ENCODE peak calls at places on chromosomes 12 and 14, in eight cellular contexts. E is Daoy; J is OCI-LY7; C is activated CD8-positive, alpha-beta memory T cell treated with anti-CD3 and anti-CD28 coated beads, Interleukin-2, amount 50 U/mL, for 48 hours; M is astrocyte; D is ELF-1; F is stimulated activated CD8-positive, alpha-beta memory T cell treated with anti-CD3 and anti-CD28 coated beads, Interleukin-4, amount 100 ng/mL, for 48 hours; A is heart left ventricle. N is an unnamed sample.

GRCh38 chr12:81143057-81143456 is 65.2 kb downstream of the ACSS3 start:
- DNase-seq in E (no peak), J (no peak), C (no peak), M (no peak), D (no peak), F (no peak), A (no peak), N (no peak)

GRCh38 chr12:59234391-59234790 is 314.1 kb upstream of the LRIG3 start:
- DNase-seq in E (no peak), J (no peak), C (no peak), M (no peak), D (no peak), F (no peak), A (no peak), N (no peak)

GRCh38 chr14:45559626-45560025 is 306.6 kb upstream of the MIS18BP1 start:
- DNase-seq in E (no peak), J (no peak), C (no peak), M (no peak), D (no peak), F (no peak), A (no peak), N (no peak)

GRCh38 chr12:120686690-120687569 is at the start of gene MLEC:
- DNase-seq in E (peak; percentile 99), J (peak; percentile 99), C (peak; percentile 99), M (peak; percentile 91), D (peak; percentile 99), F (peak; percentile 99), A (peak; percentile 99), N (peak; percentile 99)

GRCh38 chr12:73421832-73422231 is 1115.8 kb upstream of the ATXN7L3B start:
- DNase-seq in E (peak; percentile 48), J (no peak), C (no peak), M (peak; percentile 4), D (no peak), F (no peak), A (no peak), N (no peak)

GRCh38 chr14:99347561-99347960 is 75.6 kb upstream of the BCL11B start:
- DNase-seq in E (no peak), J (no peak), C (no peak), M (no peak), D (no peak), F (no peak), A (no peak), N (no peak)

GRCh38 chr14:104239866-104240301 is 101.5 kb downstream of the KIF26A start:
- DNase-seq in E (no peak), J (peak; percentile 46), C (no peak), M (no peak), D (no peak), F (peak; percentile 1), A (no peak), N (peak; percentile 55)

GRCh38 chr14:24079521-24080141 is 8.3 kb downstream of the CPNE6 start:
- DNase-seq in E (no peak), J (no peak), C (no peak), M (no peak), D (peak; percentile 73), F (no peak), A (no peak), N (no peak)

GRCh38 chr14:24426912-24427536 is 2.4 kb downstream of the CBLN3 start:
- DNase-seq in E (no peak), J (peak; percentile 27), C (peak; percentile 47), M (no peak), D (peak; percentile 27), F (no peak), A (no peak), N (no peak)

GRCh38 chr12:91967590-91967989 is 178.1 kb downstream of the BTG1 start:
- DNase-seq in E (no peak), J (no peak), C (no peak), M (peak; percentile 33), D (no peak), F (no peak), A (no peak), N (no peak)

GRCh38 chr14:32932302-32932920 is 6.3 kb upstream of the NPAS3 start:
- DNase-seq in E (no peak), J (no peak), C (no peak), M (peak; percentile 6), D (peak; percentile 9), F (no peak), A (no peak), N (peak; percentile 38)

GRCh38 chr12:15899282-15899870 is 11.8 kb upstream of the DERA start:
- DNase-seq in E (no peak), J (peak; percentile 46), C (no peak), M (no peak), D (no peak), F (no peak), A (no peak), N (no peak)

GRCh38 chr14:91870001-91870400 is 2.7 kb upstream of the TC2N start:
- DNase-seq in E (peak; percentile 32), J (no peak), C (no peak), M (no peak), D (no peak), F (peak; percentile 53), A (no peak), N (no peak)

GRCh38 chr12:132710062-132710421 is 600 bp upstream of the PGAM5 start:
- DNase-seq in E (no peak), J (no peak), C (no peak), M (no peak), D (no peak), F (peak; percentile 47), A (no peak), N (no peak)

GRCh38 chr12:23049180-23049579 is 424.2 kb downstream of the ETNK1 start:
- DNase-seq in E (no peak), J (peak; percentile 12), C (no peak), M (peak; percentile 22), D (no peak), F (no peak), A (no peak), N (no peak)

GRCh38 chr12:20421338-20421890 is 53.1 kb downstream of the PDE3A start:
- DNase-seq in E (no peak), J (no peak), C (no peak), M (no peak), D (no peak), F (no peak), A (peak; percentile 51), N (no peak)

GRCh38 chr14:105062048-105062433 is 3.2 kb downstream of the GPR132 start:
- DNase-seq in E (no peak), J (no peak), C (no peak), M (no peak), D (no peak), F (no peak), A (no peak), N (peak; percentile 45)

GRCh38 chr12:52526511-52526951 is 6.3 kb upstream of the KRT5 start:
- DNase-seq in E (no peak), J (no peak), C (no peak), M (no peak), D (no peak), F (no peak), A (no peak), N (no peak)

GRCh38 chr14:47149326-47149725 is 497.7 kb upstream of the RPL10L start:
- DNase-seq in E (no peak), J (no peak), C (no peak), M (peak; percentile 80), D (no peak), F (no peak), A (no peak), N (no peak)

GRCh38 chr14:77250927-77251326 is 20.1 kb downstream of the NGB start:
- DNase-seq in E (no peak), J (no peak), C (no peak), M (no peak), D (no peak), F (no peak), A (no peak), N (no peak)

GRCh38 chr14:76810953-76811400 is 1.7 kb downstream of the ANGEL1 start:
- DNase-seq in E (peak; percentile 36), J (peak; percentile 56), C (no peak), M (peak; percentile 17), D (peak; percentile 40), F (no peak), A (no peak), N (peak; percentile 58)

N was measured in upper lobe of left lung.